ENCODE peak calls at places on chromosomes 6 and 20, in eight cellular contexts. Y is WTC11, B is astrocyte of the spinal cord, Z is fibroblast of lung, A is cardiac muscle cell, I is glutamatergic neuron, Q is HFFc6, F is IMR-90. D is an unnamed sample.

GRCh38 chr20:12047838-12048432 is 130.2 kb downstream of the BTBD3 start:
- DNase-seq in Y (no peak), B (peak), Z (peak), A (peak), I (no peak), Q (peak), F (peak), D (no peak)

GRCh38 chr6:158848441-158848840 is 29.3 kb upstream of the EZR start:
- DNase-seq in Y (no peak), B (no peak), Z (no peak), A (no peak), I (no peak), Q (no peak), F (no peak), D (no peak)

GRCh38 chr6:41727705-41728072 is 7.7 kb downstream of the TFEB start:
- DNase-seq in Y (no peak), B (no peak), Z (no peak), A (no peak), I (no peak), Q (no peak), F (no peak), D (no peak)

GRCh38 chr6:27214126-27214601 is 33.3 kb upstream of the PRSS16 start:
- DNase-seq in Y (peak), B (no peak), Z (no peak), A (no peak), I (peak), Q (no peak), F (no peak), D (no peak)

GRCh38 chr20:47672166-47672565 is 113.1 kb downstream of the SULF2 start:
- DNase-seq in Y (no peak), B (no peak), Z (no peak), A (no peak), I (no peak), Q (no peak), F (no peak), D (no peak)

GRCh38 chr6:165404703-165405102 is 95.3 kb upstream of the C6orf118 start:
- DNase-seq in Y (no peak), B (peak), Z (no peak), A (peak), I (no peak), Q (no peak), F (peak), D (no peak)

GRCh38 chr6:16694789-16695188 is 66.5 kb downstream of the ATXN1 start:
- DNase-seq in Y (no peak), B (no peak), Z (no peak), A (no peak), I (no peak), Q (no peak), F (no peak), D (no peak)

GRCh38 chr6:549901-550300 is 107.0 kb downstream of the HUS1B start:
- DNase-seq in Y (no peak), B (no peak), Z (no peak), A (no peak), I (no peak), Q (no peak), F (no peak), D (no peak)

GRCh38 chr6:156686429-156686939 is 90.7 kb upstream of the ARID1B start:
- DNase-seq in Y (peak), B (peak), Z (peak), A (peak), I (peak), Q (peak), F (peak), D (no peak)

GRCh38 chr20:57655812-57656161 is 35.6 kb upstream of the ZBP1 start:
- DNase-seq in Y (peak), B (no peak), Z (no peak), A (no peak), I (peak), Q (no peak), F (no peak), D (no peak)

GRCh38 chr6:138498575-138499302 is 555 bp downstream of the NHSL1 start:
- DNase-seq in Y (no peak), B (peak), Z (peak), A (no peak), I (no peak), Q (no peak), F (no peak), D (no peak)

GRCh38 chr6:44049163-44049988 is 77.9 kb downstream of the MRPL14 start:
- DNase-seq in Y (no peak), B (peak), Z (peak), A (peak), I (no peak), Q (no peak), F (peak), D (no peak)

GRCh38 chr6:110097443-110097842 is 82.0 kb downstream of the WASF1 start:
- DNase-seq in Y (no peak), B (peak), Z (no peak), A (no peak), I (no peak), Q (no peak), F (no peak), D (no peak)

GRCh38 chr20:19440660-19441527 is 228.5 kb downstream of the SLC24A3 start:
- DNase-seq in Y (no peak), B (no peak), Z (no peak), A (no peak), I (no peak), Q (no peak), F (no peak), D (no peak)

GRCh38 chr6:157990321-157991066 is 8.8 kb downstream of the SYNJ2 start:
- DNase-seq in Y (no peak), B (peak), Z (peak), A (no peak), I (no peak), Q (no peak), F (no peak), D (no peak)

GRCh38 chr6:84002226-84002625 is 31.3 kb upstream of the MRAP2 start:
- DNase-seq in Y (no peak), B (no peak), Z (no peak), A (no peak), I (no peak), Q (no peak), F (no peak), D (no peak)

GRCh38 chr20:1874534-1875168 is 20.6 kb upstream of the SIRPA start:
- DNase-seq in Y (no peak), B (no peak), Z (peak), A (peak), I (no peak), Q (no peak), F (peak), D (no peak)

GRCh38 chr6:82881519-82881918 is 184.1 kb downstream of the UBE3D start:
- DNase-seq in Y (no peak), B (no peak), Z (no peak), A (no peak), I (no peak), Q (no peak), F (no peak), D (no peak)

GRCh38 chr20:50286609-50287008 is 96.0 kb downstream of the CEBPB start:
- DNase-seq in Y (no peak), B (peak), Z (peak), A (peak), I (no peak), Q (peak), F (peak), D (no peak)

GRCh38 chr6:141488466-141488865 is 644.3 kb upstream of the GJE1 start:
- DNase-seq in Y (no peak), B (peak), Z (no peak), A (peak), I (no peak), Q (no peak), F (peak), D (no peak)

GRCh38 chr6:157228421-157229218 is 94.7 kb downstream of the TMEM242 start:
- DNase-seq in Y (no peak), B (no peak), Z (no peak), A (no peak), I (peak), Q (no peak), F (no peak), D (no peak)

GRCh38 chr20:59062057-59062456 is 19.5 kb upstream of the PRELID3B start:
- DNase-seq in Y (no peak), B (no peak), Z (no peak), A (no peak), I (no peak), Q (no peak), F (no peak), D (no peak)

GRCh38 chr6:76174722-76175121 is 102.3 kb upstream of the IMPG1 start:
- DNase-seq in Y (no peak), B (no peak), Z (no peak), A (no peak), I (no peak), Q (no peak), F (no peak), D (no peak)

GRCh38 chr20:56839791-56840190 is 210.7 kb downstream of the TFAP2C start:
- DNase-seq in Y (no peak), B (no peak), Z (no peak), A (peak), I (no peak), Q (no peak), F (no peak), D (no peak)

GRCh38 chr20:38141154-38141888 is 23.7 kb downstream of the TGM2 start:
- DNase-seq in Y (no peak), B (no peak), Z (peak), A (no peak), I (no peak), Q (no peak), F (no peak), D (no peak)

GRCh38 chr6:106102967-106103727 is 17.0 kb downstream of the PRDM1 start:
- DNase-seq in Y (no peak), B (no peak), Z (no peak), A (no peak), I (no peak), Q (no peak), F (no peak), D (no peak)

GRCh38 chr20:25146976-25147375 is 48.5 kb upstream of the ENTPD6 start:
- DNase-seq in Y (no peak), B (no peak), Z (no peak), A (no peak), I (no peak), Q (no peak), F (no peak), D (no peak)

GRCh38 chr6:157223021-157223430 is 100.3 kb downstream of the TMEM242 start:
- DNase-seq in Y (no peak), B (no peak), Z (no peak), A (no peak), I (no peak), Q (no peak), F (no peak), D (no peak)

GRCh38 chr6:153947817-153948447 is 91.1 kb upstream of the OPRM1 start:
- DNase-seq in Y (peak), B (peak), Z (no peak), A (peak), I (peak), Q (peak), F (no peak), D (peak)

GRCh38 chr6:11232177-11232967 is at the start of gene NEDD9:
- DNase-seq in Y (peak), B (peak), Z (peak), A (peak), I (peak), Q (peak), F (peak), D (peak)

GRCh38 chr6:22147983-22148797 is 148.6 kb downstream of the PRL start:
- DNase-seq in Y (no peak), B (peak), Z (peak), A (peak), I (no peak), Q (peak), F (peak), D (no peak)

GRCh38 chr6:130843575-130844320 is 16.5 kb downstream of the SMLR1 start:
- DNase-seq in Y (no peak), B (peak), Z (peak), A (peak), I (no peak), Q (peak), F (peak), D (no peak)

GRCh38 chr6:16758163-16758975 is 2.9 kb downstream of the ATXN1 start:
- DNase-seq in Y (no peak), B (peak), Z (peak), A (peak), I (no peak), Q (no peak), F (no peak), D (no peak)

GRCh38 chr6:34074064-34074739 is 71.7 kb downstream of the GRM4 start:
- DNase-seq in Y (no peak), B (no peak), Z (no peak), A (no peak), I (no peak), Q (no peak), F (no peak), D (no peak)

GRCh38 chr20:5470458-5470857 is 153.7 kb upstream of the PROKR2 start:
- DNase-seq in Y (no peak), B (no peak), Z (no peak), A (no peak), I (no peak), Q (no peak), F (no peak), D (no peak)

GRCh38 chr6:52103661-52104060 is 16.2 kb upstream of the PKHD1 start:
- DNase-seq in Y (no peak), B (no peak), Z (no peak), A (no peak), I (no peak), Q (no peak), F (no peak), D (no peak)

GRCh38 chr6:135280375-135281136 is 99.4 kb downstream of the MYB start:
- DNase-seq in Y (no peak), B (no peak), Z (peak), A (peak), I (no peak), Q (no peak), F (peak), D (no peak)

GRCh38 chr20:41029150-41029872 is 689 bp downstream of the TOP1 start:
- DNase-seq in Y (peak), B (no peak), Z (no peak), A (no peak), I (peak), Q (no peak), F (no peak), D (peak)

GRCh38 chr6:5765141-5765760 is 241.5 kb downstream of the NRN1 start:
- DNase-seq in Y (no peak), B (no peak), Z (no peak), A (no peak), I (no peak), Q (no peak), F (no peak), D (no peak)

GRCh38 chr6:90483116-90483839 is 103.6 kb downstream of the MAP3K7 start:
- DNase-seq in Y (no peak), B (no peak), Z (peak), A (peak), I (no peak), Q (no peak), F (peak), D (no peak)

GRCh38 chr6:90477366-90477765 is 109.5 kb downstream of the MAP3K7 start:
- DNase-seq in Y (no peak), B (no peak), Z (no peak), A (no peak), I (no peak), Q (no peak), F (no peak), D (no peak)

GRCh38 chr6:90478789-90479602 is 107.9 kb downstream of the MAP3K7 start:
- DNase-seq in Y (peak), B (peak), Z (peak), A (peak), I (peak), Q (peak), F (peak), D (peak)

GRCh38 chr6:90479603-90479926 is 107.3 kb downstream of the MAP3K7 start:
- DNase-seq in Y (no peak), B (no peak), Z (no peak), A (no peak), I (no peak), Q (no peak), F (no peak), D (no peak)

GRCh38 chr6:90478278-90478677 is 108.6 kb downstream of the MAP3K7 start:
- DNase-seq in Y (peak), B (no peak), Z (no peak), A (no peak), I (peak), Q (no peak), F (no peak), D (no peak)
- TF ChIP-seq CTCF in Y (no peak), B (peak), Z (no peak), A (no peak), I (no peak), Q (no peak), F (no peak), D (no peak)

DNA sequence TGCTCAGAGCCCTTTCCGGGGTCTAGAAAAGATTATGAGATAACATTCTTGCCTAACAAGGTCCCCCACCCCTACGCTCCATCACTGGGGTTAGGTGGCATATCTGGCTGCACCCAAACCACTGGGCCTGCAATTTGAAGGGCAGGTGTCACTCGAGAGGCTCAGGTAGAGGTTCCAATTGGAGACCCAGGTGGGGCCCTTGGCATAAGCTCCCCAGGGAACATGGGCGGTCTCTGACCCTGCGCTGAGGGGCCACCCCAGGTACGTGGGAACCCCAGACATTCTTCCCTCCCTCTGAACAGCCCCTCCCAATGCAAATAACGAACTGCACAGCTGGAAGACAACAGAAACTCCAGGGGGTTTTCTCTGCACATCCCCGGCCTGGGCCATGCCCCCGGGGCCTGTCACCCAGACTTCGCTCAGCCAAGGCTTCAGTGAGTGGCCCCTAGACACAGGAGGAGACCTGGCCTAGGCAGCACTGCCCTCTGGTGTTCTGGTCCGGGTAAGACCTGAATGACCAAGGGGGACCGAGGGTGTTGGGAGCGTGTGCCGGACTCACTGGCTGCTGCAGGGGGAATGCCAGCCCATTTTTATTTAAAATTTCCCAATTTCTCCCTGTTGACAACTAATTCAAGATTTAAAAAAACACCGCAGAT is 47.5 kb downstream of the DSTN start:
- DNase-seq in Y (peak), B (no peak), Z (no peak), A (peak), I (peak), Q (no peak), F (no peak), D (peak)
- TF ChIP-seq CTCF in Y (peak), B (peak), Z (peak), A (peak), I (peak), Q (peak), F (peak), D (peak)

GRCh38 chr6:163381118-163381751 is 33.3 kb upstream of the QKI start:
- DNase-seq in Y (no peak), B (no peak), Z (no peak), A (no peak), I (peak), Q (no peak), F (no peak), D (no peak)
- TF ChIP-seq CTCF in Y (no peak), B (no peak), Z (no peak), A (no peak), I (no peak), Q (no peak), F (no peak), D (no peak)

DNA sequence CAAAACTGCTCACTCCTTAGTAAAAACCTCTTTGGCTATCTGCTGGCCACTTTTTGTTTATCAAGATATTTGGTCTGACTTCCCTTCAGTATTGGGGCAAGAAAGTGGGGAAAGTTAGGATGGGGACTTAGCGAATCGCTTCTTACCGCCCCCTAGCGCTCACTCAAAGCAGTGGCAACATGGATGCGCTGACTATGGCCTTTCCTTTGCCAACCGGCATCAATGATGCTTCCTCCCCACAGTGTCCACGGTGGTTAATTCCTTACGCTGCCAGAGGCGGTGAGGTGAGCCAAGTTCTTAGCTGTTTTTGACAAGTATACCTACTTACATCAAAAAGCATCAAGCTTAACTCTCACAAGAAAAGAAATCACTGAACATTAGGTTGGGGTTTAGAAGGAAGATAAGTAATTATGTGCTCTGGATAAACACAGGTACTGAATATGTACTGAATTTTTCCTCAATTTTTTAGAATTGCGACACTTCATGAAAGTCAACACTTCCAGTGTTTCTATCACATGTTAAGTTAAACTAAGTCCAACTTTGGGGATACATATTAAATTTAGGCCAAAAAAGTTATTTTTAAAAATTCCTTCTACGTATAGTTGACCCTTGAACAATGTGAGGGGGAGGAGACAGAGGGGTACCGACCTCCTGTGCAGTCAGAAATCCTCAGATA is 86.7 kb downstream of the GMDS start:
- DNase-seq in Y (peak), B (peak), Z (peak), A (peak), I (peak), Q (no peak), F (peak), D (peak)
- TF ChIP-seq CTCF in Y (peak), B (peak), Z (peak), A (peak), I (peak), Q (peak), F (peak), D (peak)

DNA sequence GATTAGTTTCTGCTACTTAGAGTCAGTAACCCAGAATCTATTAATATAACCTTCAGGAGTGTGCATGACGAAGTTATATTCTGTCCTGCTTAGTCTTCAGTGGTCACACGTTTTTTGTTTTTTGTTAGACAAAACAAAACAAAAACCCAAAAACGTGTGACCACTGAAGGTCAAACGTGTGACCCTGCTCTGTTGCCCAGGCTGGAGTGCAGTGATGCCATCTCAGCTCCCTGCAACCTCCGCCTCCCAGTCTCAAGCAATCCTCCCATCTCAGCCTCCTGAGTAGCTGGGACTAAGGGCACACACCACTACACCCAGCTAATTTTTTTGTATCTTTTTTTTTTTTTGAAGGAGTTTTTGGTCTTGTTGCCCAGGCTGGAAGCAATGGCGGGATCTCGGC is 142.4 kb downstream of the BCAS1 start:
- DNase-seq in Y (no peak), B (no peak), Z (no peak), A (no peak), I (no peak), Q (no peak), F (no peak), D (no peak)
- TF ChIP-seq CTCF in Y (no peak), B (no peak), Z (no peak), A (no peak), I (no peak), Q (no peak), F (no peak), D (no peak)

GRCh38 chr6:143060806-143061596 is at the start of gene AIG1:
- DNase-seq in Y (peak), B (no peak), Z (no peak), A (no peak), I (peak), Q (no peak), F (no peak), D (peak)

GRCh38 chr6:143058987-143059386 is 1.7 kb upstream of the AIG1 start:
- DNase-seq in Y (no peak), B (no peak), Z (peak), A (no peak), I (no peak), Q (no peak), F (no peak), D (no peak)

GRCh38 chr6:143061597-143062385 is 1.1 kb downstream of the AIG1 start:
- DNase-seq in Y (no peak), B (no peak), Z (peak), A (no peak), I (no peak), Q (no peak), F (peak), D (no peak)

GRCh38 chr6:143059616-143060353 is 904 bp upstream of the AIG1 start:
- DNase-seq in Y (no peak), B (peak), Z (peak), A (peak), I (no peak), Q (peak), F (peak), D (no peak)

GRCh38 chr6:143060354-143060805 is 309 bp upstream of the AIG1 start:
- DNase-seq in Y (peak), B (peak), Z (peak), A (peak), I (peak), Q (peak), F (peak), D (peak)
- TF ChIP-seq CTCF in Y (no peak), B (peak), Z (peak), A (peak), I (no peak), Q (peak), F (no peak), D (peak)